ENCODE peak calls at places on chromosomes 7 and 10, in nine cellular contexts. One of them, this sample, is unnamed.

GRCh38 chr7:329691-330281 is 39.8 kb downstream of the FOXL3 start:
- DNase-seq in HuH-7.5: no peak
- DNase-seq in neuronal stem cell: no peak
- DNase-seq in stimulated activated naive CD4-positive, alpha-beta T cell treated with Interleukin-2 at 50 U/mL for 16 hours: no peak
- DNase-seq in CD8-positive, alpha-beta memory T cell: no peak
- DNase-seq in HS-5: no peak
- DNase-seq in ovary: no peak
- DNase-seq in activated T-helper 1 cell treated with Interleukin-2 at 50 U/mL for 16 hours: no peak
- DNase-seq in NCI-H1092: no peak
- DNase-seq in this sample: no peak

GRCh38 chr7:116953372-116953726 is at the start of gene ST7:
- DNase-seq in HuH-7.5: peak
- DNase-seq in neuronal stem cell: peak
- DNase-seq in stimulated activated naive CD4-positive, alpha-beta T cell treated with Interleukin-2 at 50 U/mL for 16 hours: peak
- DNase-seq in CD8-positive, alpha-beta memory T cell: peak
- DNase-seq in HS-5: no peak
- DNase-seq in ovary: peak
- DNase-seq in activated T-helper 1 cell treated with Interleukin-2 at 50 U/mL for 16 hours: peak
- DNase-seq in NCI-H1092: peak
- DNase-seq in this sample: peak

GRCh38 chr10:84123362-84123761 is 15.9 kb upstream of the GHITM start:
- DNase-seq in HuH-7.5: no peak
- DNase-seq in neuronal stem cell: no peak
- DNase-seq in stimulated activated naive CD4-positive, alpha-beta T cell treated with Interleukin-2 at 50 U/mL for 16 hours: no peak
- DNase-seq in CD8-positive, alpha-beta memory T cell: no peak
- DNase-seq in HS-5: no peak
- DNase-seq in ovary: no peak
- DNase-seq in activated T-helper 1 cell treated with Interleukin-2 at 50 U/mL for 16 hours: no peak
- DNase-seq in NCI-H1092: no peak
- DNase-seq in this sample: no peak

GRCh38 chr10:97499561-97500296 is 1.0 kb downstream of the UBTD1 start:
- DNase-seq in HuH-7.5: no peak
- DNase-seq in neuronal stem cell: no peak
- DNase-seq in stimulated activated naive CD4-positive, alpha-beta T cell treated with Interleukin-2 at 50 U/mL for 16 hours: no peak
- DNase-seq in CD8-positive, alpha-beta memory T cell: peak
- DNase-seq in HS-5: peak
- DNase-seq in ovary: peak
- DNase-seq in activated T-helper 1 cell treated with Interleukin-2 at 50 U/mL for 16 hours: no peak
- DNase-seq in NCI-H1092: no peak
- DNase-seq in this sample: no peak

GRCh38 chr7:24981544-24981951 is 1.6 kb upstream of the OSBPL3 start:
- DNase-seq in HuH-7.5: no peak
- DNase-seq in neuronal stem cell: no peak
- DNase-seq in stimulated activated naive CD4-positive, alpha-beta T cell treated with Interleukin-2 at 50 U/mL for 16 hours: peak
- DNase-seq in CD8-positive, alpha-beta memory T cell: peak
- DNase-seq in HS-5: no peak
- DNase-seq in ovary: peak
- DNase-seq in activated T-helper 1 cell treated with Interleukin-2 at 50 U/mL for 16 hours: no peak
- DNase-seq in NCI-H1092: peak
- DNase-seq in this sample: peak

GRCh38 chr7:3426064-3426463 is 125.0 kb downstream of the SDK1 start:
- DNase-seq in HuH-7.5: no peak
- DNase-seq in neuronal stem cell: no peak
- DNase-seq in stimulated activated naive CD4-positive, alpha-beta T cell treated with Interleukin-2 at 50 U/mL for 16 hours: no peak
- DNase-seq in CD8-positive, alpha-beta memory T cell: no peak
- DNase-seq in HS-5: no peak
- DNase-seq in ovary: no peak
- DNase-seq in activated T-helper 1 cell treated with Interleukin-2 at 50 U/mL for 16 hours: no peak
- DNase-seq in NCI-H1092: no peak
- DNase-seq in this sample: no peak

GRCh38 chr7:130063036-130063435 is 7.3 kb upstream of the KLHDC10 start:
- DNase-seq in HuH-7.5: no peak
- DNase-seq in neuronal stem cell: peak
- DNase-seq in stimulated activated naive CD4-positive, alpha-beta T cell treated with Interleukin-2 at 50 U/mL for 16 hours: peak
- DNase-seq in CD8-positive, alpha-beta memory T cell: peak
- DNase-seq in HS-5: no peak
- DNase-seq in ovary: no peak
- DNase-seq in activated T-helper 1 cell treated with Interleukin-2 at 50 U/mL for 16 hours: peak
- DNase-seq in NCI-H1092: peak
- DNase-seq in this sample: peak

GRCh38 chr10:20963721-20964595 is 66.8 kb upstream of the NEBL start:
- DNase-seq in HuH-7.5: no peak
- DNase-seq in neuronal stem cell: no peak
- DNase-seq in stimulated activated naive CD4-positive, alpha-beta T cell treated with Interleukin-2 at 50 U/mL for 16 hours: no peak
- DNase-seq in CD8-positive, alpha-beta memory T cell: no peak
- DNase-seq in HS-5: no peak
- DNase-seq in ovary: no peak
- DNase-seq in activated T-helper 1 cell treated with Interleukin-2 at 50 U/mL for 16 hours: no peak
- DNase-seq in NCI-H1092: no peak
- DNase-seq in this sample: no peak

GRCh38 chr10:58967551-58968418 is 208.7 kb upstream of the PHYHIPL start:
- DNase-seq in HuH-7.5: peak
- DNase-seq in neuronal stem cell: peak
- DNase-seq in stimulated activated naive CD4-positive, alpha-beta T cell treated with Interleukin-2 at 50 U/mL for 16 hours: no peak
- DNase-seq in CD8-positive, alpha-beta memory T cell: no peak
- DNase-seq in HS-5: no peak
- DNase-seq in ovary: no peak
- DNase-seq in activated T-helper 1 cell treated with Interleukin-2 at 50 U/mL for 16 hours: no peak
- DNase-seq in NCI-H1092: peak
- DNase-seq in this sample: no peak

GRCh38 chr10:3881622-3882021 is 96.6 kb upstream of the KLF6 start:
- DNase-seq in HuH-7.5: no peak
- DNase-seq in neuronal stem cell: no peak
- DNase-seq in stimulated activated naive CD4-positive, alpha-beta T cell treated with Interleukin-2 at 50 U/mL for 16 hours: no peak
- DNase-seq in CD8-positive, alpha-beta memory T cell: no peak
- DNase-seq in HS-5: no peak
- DNase-seq in ovary: no peak
- DNase-seq in activated T-helper 1 cell treated with Interleukin-2 at 50 U/mL for 16 hours: no peak
- DNase-seq in NCI-H1092: no peak
- DNase-seq in this sample: no peak

GRCh38 chr10:44418637-44419036 is 33.7 kb upstream of the CXCL12 start:
- DNase-seq in HuH-7.5: no peak
- DNase-seq in neuronal stem cell: no peak
- DNase-seq in stimulated activated naive CD4-positive, alpha-beta T cell treated with Interleukin-2 at 50 U/mL for 16 hours: no peak
- DNase-seq in CD8-positive, alpha-beta memory T cell: no peak
- DNase-seq in HS-5: no peak
- DNase-seq in ovary: no peak
- DNase-seq in activated T-helper 1 cell treated with Interleukin-2 at 50 U/mL for 16 hours: no peak
- DNase-seq in NCI-H1092: no peak
- DNase-seq in this sample: no peak

GRCh38 chr7:50362712-50363282 is 58.3 kb downstream of the IKZF1 start:
- DNase-seq in HuH-7.5: no peak
- DNase-seq in neuronal stem cell: no peak
- DNase-seq in stimulated activated naive CD4-positive, alpha-beta T cell treated with Interleukin-2 at 50 U/mL for 16 hours: peak
- DNase-seq in CD8-positive, alpha-beta memory T cell: peak
- DNase-seq in HS-5: no peak
- DNase-seq in ovary: no peak
- DNase-seq in activated T-helper 1 cell treated with Interleukin-2 at 50 U/mL for 16 hours: no peak
- DNase-seq in NCI-H1092: no peak
- DNase-seq in this sample: peak

GRCh38 chr10:48745662-48746245 is 61.1 kb downstream of the WDFY4 start:
- DNase-seq in HuH-7.5: no peak
- DNase-seq in neuronal stem cell: no peak
- DNase-seq in stimulated activated naive CD4-positive, alpha-beta T cell treated with Interleukin-2 at 50 U/mL for 16 hours: no peak
- DNase-seq in CD8-positive, alpha-beta memory T cell: no peak
- DNase-seq in HS-5: no peak
- DNase-seq in ovary: no peak
- DNase-seq in activated T-helper 1 cell treated with Interleukin-2 at 50 U/mL for 16 hours: no peak
- DNase-seq in NCI-H1092: no peak
- DNase-seq in this sample: no peak

GRCh38 chr7:22210355-22210754 is 146.6 kb downstream of the RAPGEF5 start:
- DNase-seq in HuH-7.5: no peak
- DNase-seq in neuronal stem cell: no peak
- DNase-seq in stimulated activated naive CD4-positive, alpha-beta T cell treated with Interleukin-2 at 50 U/mL for 16 hours: no peak
- DNase-seq in CD8-positive, alpha-beta memory T cell: no peak
- DNase-seq in HS-5: no peak
- DNase-seq in ovary: no peak
- DNase-seq in activated T-helper 1 cell treated with Interleukin-2 at 50 U/mL for 16 hours: no peak
- DNase-seq in NCI-H1092: no peak
- DNase-seq in this sample: no peak

GRCh38 chr10:43986396-43986795 is 337.7 kb upstream of the ZNF32 start:
- DNase-seq in HuH-7.5: no peak
- DNase-seq in neuronal stem cell: no peak
- DNase-seq in stimulated activated naive CD4-positive, alpha-beta T cell treated with Interleukin-2 at 50 U/mL for 16 hours: no peak
- DNase-seq in CD8-positive, alpha-beta memory T cell: no peak
- DNase-seq in HS-5: no peak
- DNase-seq in ovary: no peak
- DNase-seq in activated T-helper 1 cell treated with Interleukin-2 at 50 U/mL for 16 hours: no peak
- DNase-seq in NCI-H1092: no peak
- DNase-seq in this sample: no peak

GRCh38 chr7:149071641-149072437 is 18.7 kb downstream of the ZNF786 start:
- DNase-seq in HuH-7.5: no peak
- DNase-seq in neuronal stem cell: peak
- DNase-seq in stimulated activated naive CD4-positive, alpha-beta T cell treated with Interleukin-2 at 50 U/mL for 16 hours: peak
- DNase-seq in CD8-positive, alpha-beta memory T cell: peak
- DNase-seq in HS-5: no peak
- DNase-seq in ovary: peak
- DNase-seq in activated T-helper 1 cell treated with Interleukin-2 at 50 U/mL for 16 hours: peak
- DNase-seq in NCI-H1092: no peak
- DNase-seq in this sample: peak

GRCh38 chr10:88553116-88553752 is 29.9 kb downstream of the RNLS start:
- DNase-seq in HuH-7.5: no peak
- DNase-seq in neuronal stem cell: peak
- DNase-seq in stimulated activated naive CD4-positive, alpha-beta T cell treated with Interleukin-2 at 50 U/mL for 16 hours: no peak
- DNase-seq in CD8-positive, alpha-beta memory T cell: peak
- DNase-seq in HS-5: no peak
- DNase-seq in ovary: peak
- DNase-seq in activated T-helper 1 cell treated with Interleukin-2 at 50 U/mL for 16 hours: no peak
- DNase-seq in NCI-H1092: peak
- DNase-seq in this sample: peak

GRCh38 chr10:62492012-62492869 is 118.1 kb downstream of the ZNF365 start:
- DNase-seq in HuH-7.5: peak
- DNase-seq in neuronal stem cell: peak
- DNase-seq in stimulated activated naive CD4-positive, alpha-beta T cell treated with Interleukin-2 at 50 U/mL for 16 hours: no peak
- DNase-seq in CD8-positive, alpha-beta memory T cell: peak
- DNase-seq in HS-5: peak
- DNase-seq in ovary: no peak
- DNase-seq in activated T-helper 1 cell treated with Interleukin-2 at 50 U/mL for 16 hours: no peak
- DNase-seq in NCI-H1092: no peak
- DNase-seq in this sample: peak

GRCh38 chr7:136325578-136325977 is 348.4 kb upstream of the MTPN start:
- DNase-seq in HuH-7.5: no peak
- DNase-seq in neuronal stem cell: no peak
- DNase-seq in stimulated activated naive CD4-positive, alpha-beta T cell treated with Interleukin-2 at 50 U/mL for 16 hours: no peak
- DNase-seq in CD8-positive, alpha-beta memory T cell: no peak
- DNase-seq in HS-5: no peak
- DNase-seq in ovary: no peak
- DNase-seq in activated T-helper 1 cell treated with Interleukin-2 at 50 U/mL for 16 hours: no peak
- DNase-seq in NCI-H1092: no peak
- DNase-seq in this sample: no peak

GRCh38 chr7:35849158-35849831 is 48.4 kb downstream of the SEPTIN7 start:
- DNase-seq in HuH-7.5: no peak
- DNase-seq in neuronal stem cell: no peak
- DNase-seq in stimulated activated naive CD4-positive, alpha-beta T cell treated with Interleukin-2 at 50 U/mL for 16 hours: no peak
- DNase-seq in CD8-positive, alpha-beta memory T cell: no peak
- DNase-seq in HS-5: no peak
- DNase-seq in ovary: no peak
- DNase-seq in activated T-helper 1 cell treated with Interleukin-2 at 50 U/mL for 16 hours: no peak
- DNase-seq in NCI-H1092: no peak
- DNase-seq in this sample: no peak

GRCh38 chr7:124058515-124058914 is 25.6 kb upstream of the TMEM229A start:
- DNase-seq in HuH-7.5: no peak
- DNase-seq in neuronal stem cell: no peak
- DNase-seq in stimulated activated naive CD4-positive, alpha-beta T cell treated with Interleukin-2 at 50 U/mL for 16 hours: no peak
- DNase-seq in CD8-positive, alpha-beta memory T cell: no peak
- DNase-seq in HS-5: no peak
- DNase-seq in ovary: no peak
- DNase-seq in activated T-helper 1 cell treated with Interleukin-2 at 50 U/mL for 16 hours: no peak
- DNase-seq in NCI-H1092: no peak
- DNase-seq in this sample: no peak

GRCh38 chr10:86711957-86712708 is 43.8 kb downstream of the LDB3 start:
- DNase-seq in HuH-7.5: peak
- DNase-seq in neuronal stem cell: peak
- DNase-seq in stimulated activated naive CD4-positive, alpha-beta T cell treated with Interleukin-2 at 50 U/mL for 16 hours: no peak
- DNase-seq in CD8-positive, alpha-beta memory T cell: peak
- DNase-seq in HS-5: no peak
- DNase-seq in ovary: peak
- DNase-seq in activated T-helper 1 cell treated with Interleukin-2 at 50 U/mL for 16 hours: peak
- DNase-seq in NCI-H1092: no peak
- DNase-seq in this sample: no peak

This sample was measured in naive thymus-derived CD8-positive, alpha-beta T cell.